ENCODE peak calls at places on chromosomes 11 and 22, in six cellular contexts. Q is H1, N is mesenchymal stem cell, Y is IMR-90, C is H9, J is trophoblast cell. H is an unnamed sample.

GRCh38 chr11:67022961-67023956 is at the start of gene SYT12:
- DNase-seq in Q (no peak), N (no peak), Y (no peak), C (no peak), J (peak), H (peak)

GRCh38 chr22:39536711-39537110 is 4.2 kb upstream of the RPS19BP1 start:
- DNase-seq in Q (no peak), N (no peak), Y (no peak), C (no peak), J (no peak), H (no peak)

GRCh38 chr11:116046127-116046526 is 541.9 kb upstream of the CADM1 start:
- DNase-seq in Q (no peak), N (no peak), Y (no peak), C (peak), J (no peak), H (no peak)

GRCh38 chr22:41446057-41446501 is 522 bp downstream of the TOB2 start:
- DNase-seq in Q (no peak), N (peak), Y (no peak), C (no peak), J (no peak), H (peak)

GRCh38 chr11:112082729-112083128 is 3.8 kb downstream of the TIMM8B start:
- DNase-seq in Q (no peak), N (peak), Y (peak), C (no peak), J (peak), H (no peak)

GRCh38 chr11:31355817-31356216 is 13.7 kb downstream of the DCDC1 start:
- DNase-seq in Q (no peak), N (no peak), Y (no peak), C (no peak), J (no peak), H (no peak)

GRCh38 chr22:49353185-49353584 is 474.5 kb downstream of the BRD1 start:
- DNase-seq in Q (no peak), N (no peak), Y (no peak), C (peak), J (no peak), H (no peak)

GRCh38 chr11:18075444-18075843 is 29.4 kb upstream of the TPH1 start:
- DNase-seq in Q (no peak), N (no peak), Y (no peak), C (no peak), J (no peak), H (no peak)

GRCh38 chr11:126992804-126993111 is 7.8 kb downstream of the KIRREL3 start:
- DNase-seq in Q (no peak), N (peak), Y (peak), C (no peak), J (peak), H (no peak)

GRCh38 chr11:130003717-130004001 is 1.0 kb upstream of the PRDM10 start:
- DNase-seq in Q (no peak), N (no peak), Y (no peak), C (no peak), J (no peak), H (no peak)

GRCh38 chr11:30788849-30789248 is 202.7 kb upstream of the MPPED2 start:
- DNase-seq in Q (no peak), N (no peak), Y (no peak), C (no peak), J (no peak), H (no peak)

GRCh38 chr11:64164392-64165312 is 1.3 kb downstream of the MACROD1 start:
- DNase-seq in Q (no peak), N (no peak), Y (no peak), C (peak), J (peak), H (no peak)

GRCh38 chr11:125871391-125872137 is 15.9 kb upstream of the HYLS1 start:
- DNase-seq in Q (no peak), N (peak), Y (peak), C (peak), J (peak), H (no peak)

GRCh38 chr11:72263363-72263762 is 19.4 kb upstream of the PHOX2A start:
- DNase-seq in Q (no peak), N (no peak), Y (peak), C (no peak), J (no peak), H (no peak)

GRCh38 chr22:50087646-50088045 is 2.2 kb upstream of the MOV10L1 start:
- DNase-seq in Q (no peak), N (no peak), Y (no peak), C (no peak), J (no peak), H (no peak)

GRCh38 chr11:71119656-71120269 is 132.6 kb downstream of the SHANK2 start:
- DNase-seq in Q (no peak), N (no peak), Y (no peak), C (no peak), J (no peak), H (no peak)

GRCh38 chr22:39966522-39966921 is 6.3 kb downstream of the TMA7B start:
- DNase-seq in Q (no peak), N (no peak), Y (no peak), C (no peak), J (no peak), H (no peak)

GRCh38 chr22:50674606-50675552 is 2.3 kb downstream of the SHANK3 start:
- DNase-seq in Q (peak), N (peak), Y (no peak), C (peak), J (peak), H (peak)

GRCh38 chr22:43652845-43653244 is 159.3 kb downstream of the EFCAB6 start:
- DNase-seq in Q (no peak), N (no peak), Y (no peak), C (no peak), J (no peak), H (no peak)

GRCh38 chr11:76132268-76132667 is 74.0 kb downstream of the WNT11 start:
- DNase-seq in Q (no peak), N (no peak), Y (no peak), C (no peak), J (no peak), H (no peak)

GRCh38 chr11:117483372-117483771 is 155.7 kb downstream of the CEP164 start:
- DNase-seq in Q (no peak), N (no peak), Y (no peak), C (no peak), J (no peak), H (no peak)

GRCh38 chr11:62497132-62497915 is 49.3 kb downstream of the AHNAK start:
- DNase-seq in Q (no peak), N (peak), Y (peak), C (peak), J (peak), H (no peak)

GRCh38 chr11:119380816-119381185 is 689 bp downstream of the USP2 start:
- DNase-seq in Q (no peak), N (no peak), Y (no peak), C (no peak), J (no peak), H (no peak)

GRCh38 chr11:17694711-17695110 is 24.7 kb upstream of the MYOD1 start:
- DNase-seq in Q (no peak), N (no peak), Y (no peak), C (no peak), J (no peak), H (no peak)

GRCh38 chr11:121445071-121445768 is 6.9 kb upstream of the SORL1 start:
- DNase-seq in Q (no peak), N (no peak), Y (no peak), C (no peak), J (no peak), H (no peak)

GRCh38 chr22:47384977-47385376 is 622.5 kb downstream of the TBC1D22A start:
- DNase-seq in Q (no peak), N (no peak), Y (no peak), C (no peak), J (no peak), H (no peak)

GRCh38 chr11:44972746-44973435 is 22.2 kb upstream of the TP53I11 start:
- DNase-seq in Q (no peak), N (no peak), Y (no peak), C (no peak), J (peak), H (no peak)
- H2BK120ac ChIP-seq in Q (no peak), N (no peak), Y (no peak), C (no peak), J (no peak), H (peak)

DNA sequence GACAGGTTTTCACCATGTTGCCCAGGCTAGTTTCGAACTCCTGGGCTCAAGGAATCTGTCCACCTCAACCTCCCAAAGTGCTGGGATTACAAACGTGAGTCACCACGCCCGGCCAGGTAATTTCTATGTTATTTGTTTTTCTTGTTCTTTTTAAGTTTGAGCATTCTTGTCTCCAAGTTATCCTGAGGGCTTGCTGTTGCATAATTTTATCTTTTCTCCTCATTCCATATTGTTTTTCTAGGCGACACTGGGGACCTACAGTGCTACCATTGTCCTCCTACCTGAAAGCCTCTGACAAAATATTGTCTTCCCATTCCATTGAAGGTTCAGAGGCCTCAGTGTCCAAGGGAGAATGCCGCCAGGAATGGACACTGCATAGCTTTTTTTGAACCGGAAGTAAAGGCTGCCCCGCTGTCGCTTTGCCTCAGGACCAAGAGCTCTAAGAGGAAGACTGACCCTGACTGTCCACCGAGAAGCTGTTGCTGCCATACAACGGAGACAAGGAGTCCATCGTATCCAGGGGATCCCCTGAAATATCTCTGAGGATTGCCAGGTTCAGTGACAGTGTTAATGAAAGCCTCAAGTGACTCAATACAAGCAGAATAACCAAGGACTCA is 9.7 kb downstream of the AP5B1 start:
- DNase-seq in Q (no peak), N (no peak), Y (no peak), C (no peak), J (peak), H (no peak)
- H3K14ac ChIP-seq in Q (no peak), N (no peak), Y (no peak), C (no peak), J (no peak), H (no peak)

DNA sequence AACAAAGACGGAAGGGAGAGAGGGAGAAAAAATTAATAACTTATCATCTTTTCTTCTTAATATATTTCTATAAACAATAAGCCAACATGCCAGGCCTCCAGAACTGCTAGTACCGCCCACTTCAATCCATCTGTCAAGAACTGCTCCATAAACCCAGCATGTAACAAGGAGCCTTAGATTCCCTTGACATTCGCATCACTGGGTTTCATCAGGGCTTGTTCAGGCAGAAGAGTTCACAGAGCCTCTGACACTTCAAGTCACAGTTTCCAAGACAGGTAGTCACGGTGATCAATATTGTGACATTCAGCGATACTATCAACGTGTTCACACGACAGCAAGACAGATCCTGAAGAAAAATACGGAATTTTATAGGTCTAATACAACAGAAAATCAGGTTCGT is 61.7 kb downstream of the LARGE2 start:
- DNase-seq in Q (no peak), N (no peak), Y (no peak), C (no peak), J (no peak), H (no peak)
- H2BK120ac ChIP-seq in Q (no peak), N (no peak), Y (no peak), C (no peak), J (no peak), H (no peak)

DNA sequence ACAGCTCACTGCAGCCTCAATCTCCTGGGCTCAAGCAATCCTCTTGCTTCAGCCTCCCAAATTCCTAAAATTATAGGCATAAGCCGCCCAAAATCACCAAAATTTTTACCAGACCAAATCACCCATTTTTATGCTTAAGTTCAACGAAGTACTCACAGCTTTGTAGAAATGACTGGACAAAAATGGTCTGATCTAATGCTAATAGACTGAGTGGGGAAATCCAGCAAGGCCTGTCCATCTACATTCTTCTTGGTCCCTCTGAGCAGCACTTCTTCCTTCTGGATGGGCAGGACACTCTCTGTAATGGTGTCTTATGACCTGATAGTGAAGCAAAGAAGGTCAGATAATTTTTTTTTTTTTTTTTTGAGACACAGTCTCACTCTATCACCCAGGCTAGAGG is 18.7 kb upstream of the OR6X1 start:
- DNase-seq in Q (no peak), N (no peak), Y (no peak), C (no peak), J (peak), H (no peak)
- H3K14ac ChIP-seq in Q (no peak), N (no peak), Y (no peak), C (no peak), J (no peak), H (no peak)

DNA sequence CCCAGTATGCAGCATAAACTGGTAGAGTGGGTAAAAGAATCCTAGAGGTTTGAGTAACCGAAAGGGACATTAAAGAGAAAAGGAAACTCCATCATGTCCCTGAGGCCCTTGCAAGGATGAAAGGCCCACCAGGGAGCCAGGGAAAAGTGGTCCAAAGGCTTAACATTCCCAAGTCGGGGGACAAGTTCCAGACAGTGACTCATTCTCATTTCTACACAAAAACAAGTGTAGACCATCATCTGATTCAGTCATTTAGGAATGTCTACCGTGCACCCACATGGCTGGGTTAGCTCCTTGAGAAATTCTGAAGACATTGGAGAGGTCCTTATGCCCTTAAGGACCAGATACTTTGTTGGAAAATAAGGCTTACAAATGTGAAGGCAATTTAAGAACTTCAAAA is 4.8 kb upstream of the NOX4 start:
- DNase-seq in Q (no peak), N (peak), Y (peak), C (no peak), J (peak), H (peak)
- H2BK120ac ChIP-seq in Q (no peak), N (no peak), Y (peak), C (no peak), J (no peak), H (no peak)

GRCh38 chr11:101880208-101880607 is 34.6 kb upstream of the CEP126 start:
- DNase-seq in Q (no peak), N (peak), Y (peak), C (no peak), J (peak), H (no peak)
- H3K14ac ChIP-seq in Q (no peak), N (no peak), Y (no peak), C (no peak), J (no peak), H (no peak)